ENCODE peak calls at places on chromosomes 1 and 21, in six cellular contexts. B, P, X, C, Z and H are unnamed samples.

GRCh38 chr1:220748091-220748934 is at the start of gene MTARC2:
- DNase-seq in B (peak; percentile 92), P (peak; percentile 80), X (peak; percentile 90), C (peak; percentile 71), Z (peak; percentile 8), H (no peak)

GRCh38 chr1:83692524-83693336 is 306.2 kb downstream of the TTLL7 start:
- DNase-seq in B (peak; percentile 42), P (no peak), X (no peak), C (peak; percentile 42), Z (no peak), H (no peak)

GRCh38 chr1:3677411-3677944 is 25.2 kb downstream of the TP73 start:
- DNase-seq in B (peak; percentile 26), P (no peak), X (no peak), C (no peak), Z (no peak), H (no peak)

GRCh38 chr1:8545078-8545477 is 227.2 kb downstream of the SLC45A1 start:
- DNase-seq in B (no peak), P (no peak), X (no peak), C (peak; percentile 30), Z (no peak), H (no peak)

GRCh38 chr1:175649416-175649815 is 94.0 kb downstream of the TNR start:
- DNase-seq in B (no peak), P (no peak), X (no peak), C (no peak), Z (no peak), H (no peak)

GRCh38 chr1:64155285-64155684 is 48.1 kb upstream of the UBE2U start:
- DNase-seq in B (no peak), P (no peak), X (no peak), C (no peak), Z (no peak), H (no peak)

GRCh38 chr1:86822463-86822862 is 91.5 kb downstream of the SELENOF start:
- DNase-seq in B (no peak), P (no peak), X (no peak), C (no peak), Z (no peak), H (no peak)

GRCh38 chr21:21148009-21148408 is 149.8 kb downstream of the NCAM2 start:
- DNase-seq in B (no peak), P (no peak), X (no peak), C (no peak), Z (no peak), H (no peak)

GRCh38 chr1:154469844-154470417 is 32.1 kb upstream of the TDRD10 start:
- DNase-seq in B (no peak), P (no peak), X (no peak), C (no peak), Z (no peak), H (no peak)

GRCh38 chr1:27403065-27403726 is 10.8 kb downstream of the GPR3 start:
- DNase-seq in B (peak; percentile 91), P (peak; percentile 55), X (peak; percentile 90), C (peak; percentile 68), Z (no peak), H (no peak)

GRCh38 chr1:31483012-31483946 is 70.3 kb downstream of the SERINC2 start:
- DNase-seq in B (no peak), P (peak; percentile 50), X (peak; percentile 71), C (peak; percentile 95), Z (peak; percentile 85), H (peak; percentile 28)

GRCh38 chr1:241589524-241589923 is 50.6 kb downstream of the CHML start:
- DNase-seq in B (no peak), P (no peak), X (no peak), C (no peak), Z (no peak), H (no peak)

DNA sequence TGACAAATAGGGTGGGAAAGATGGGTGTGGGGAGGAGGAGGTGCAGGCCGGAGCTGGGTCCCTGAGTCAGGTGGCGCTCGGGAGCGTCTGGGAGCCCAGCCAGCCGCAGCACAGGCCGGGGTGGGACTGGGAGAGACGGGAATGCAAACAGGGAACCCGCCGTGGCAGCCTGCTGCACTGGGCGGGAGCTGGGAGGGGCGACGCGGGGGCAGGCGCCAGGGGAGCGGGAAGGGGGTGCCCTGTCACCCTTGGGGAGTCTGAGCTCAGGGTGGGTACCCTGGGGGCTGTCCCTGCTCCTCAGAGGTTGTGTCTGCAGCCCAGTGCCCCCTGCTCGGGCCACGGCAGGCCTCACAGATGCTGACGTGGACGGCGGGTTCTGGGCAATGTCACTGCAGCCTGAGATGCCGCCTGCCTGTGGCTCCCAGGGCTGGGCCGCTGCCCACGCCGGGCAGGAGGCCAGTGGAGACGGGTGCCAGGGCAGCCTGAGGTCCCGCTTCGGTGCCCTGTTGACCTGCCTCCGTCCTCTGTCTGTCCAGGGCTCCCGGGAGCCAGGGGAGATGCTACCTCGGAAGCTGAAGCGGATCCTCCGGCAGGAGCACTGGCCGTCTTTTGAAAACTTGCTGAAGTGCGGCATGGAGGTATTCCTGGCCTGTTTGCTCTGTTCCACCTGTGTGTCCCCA is 16.6 kb upstream of the LRRC3 start:
- DNase-seq in B (peak; percentile 36), P (peak; percentile 50), X (no peak), C (no peak), Z (no peak), H (no peak)
- TF ChIP-seq CTCF in B (no peak), P (no peak), X (no peak), C (no peak), Z (no peak), H (no peak)

DNA sequence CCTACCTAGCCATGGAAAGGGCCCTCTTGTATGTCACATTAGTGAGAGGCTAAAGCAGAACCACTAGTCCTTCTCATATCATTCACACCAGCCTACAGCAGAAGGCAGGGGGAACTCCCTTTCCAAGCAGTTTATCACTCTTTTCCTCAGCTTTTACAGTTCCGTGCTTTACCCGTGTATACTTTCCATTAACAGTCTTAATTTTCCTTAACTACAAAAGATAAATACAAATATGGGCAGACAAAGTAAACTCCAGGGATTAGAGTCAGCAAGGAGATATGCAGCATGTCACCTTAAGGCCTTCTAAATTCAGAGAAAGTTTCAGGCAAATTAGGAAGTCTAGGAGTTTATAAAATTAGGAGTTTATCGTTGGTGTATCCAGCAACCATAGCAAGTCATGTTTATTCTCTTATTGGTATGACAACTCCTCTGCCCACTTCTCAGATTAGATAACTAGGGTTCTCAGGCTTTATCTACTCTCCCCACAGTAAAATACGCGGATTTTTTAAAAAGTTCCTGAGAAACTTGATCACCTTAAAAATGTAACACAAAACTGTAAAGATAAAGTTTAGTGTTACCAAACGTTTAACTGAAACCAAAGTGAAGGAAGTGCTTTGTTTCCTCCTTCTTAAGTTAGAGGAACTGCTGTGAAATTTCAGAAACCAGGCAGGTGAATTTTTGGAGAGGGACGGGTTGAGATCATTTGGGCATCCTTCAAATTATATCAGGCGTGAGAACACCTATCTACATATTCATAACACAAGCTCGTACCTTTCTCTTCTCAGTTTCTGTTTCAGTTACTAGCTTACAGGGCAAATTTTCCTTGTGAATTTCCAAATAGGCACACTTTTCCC is 42.7 kb upstream of the SLC19A2 start:
- DNase-seq in B (no peak), P (no peak), X (no peak), C (no peak), Z (no peak), H (no peak)
- H3K4me3 ChIP-seq in B (no peak overlapping the region), P (no peak overlapping the region), X (no peak overlapping the region), C (no peak overlapping the region), Z (no peak overlapping the region), H (no peak overlapping the region)

GRCh38 chr1:215263636-215264035 is 181.1 kb downstream of the KCNK2 start:
- DNase-seq in B (no peak), P (no peak), X (no peak), C (peak; percentile 11), Z (no peak), H (no peak)
- TF ChIP-seq CTCF in B (no peak), P (no peak), X (no peak), C (no peak), Z (no peak), H (no peak)

GRCh38 chr1:33462449-33463164 is 9.8 kb upstream of the ZSCAN20 start:
- DNase-seq in B (no peak), P (no peak), X (no peak), C (no peak), Z (no peak), H (no peak)

GRCh38 chr1:33460947-33461629 is 11.4 kb upstream of the ZSCAN20 start:
- DNase-seq in B (no peak), P (peak; percentile 43), X (no peak), C (no peak), Z (no peak), H (no peak)

GRCh38 chr1:33455537-33456301 is 16.7 kb upstream of the ZSCAN20 start:
- DNase-seq in B (no peak), P (no peak), X (peak; percentile 65), C (peak; percentile 93), Z (peak; percentile 72), H (peak; percentile 65)

GRCh38 chr1:33456302-33456886 is 16.1 kb upstream of the ZSCAN20 start:
- DNase-seq in B (no peak), P (no peak), X (no peak), C (peak; percentile 21), Z (no peak), H (no peak)

GRCh38 chr1:33459766-33460543 is 12.5 kb upstream of the ZSCAN20 start:
- DNase-seq in B (no peak), P (no peak), X (no peak), C (peak; percentile 78), Z (no peak), H (no peak)
- H3K4me3 ChIP-seq in B (no peak overlapping the region), P (no peak overlapping the region), X (no peak overlapping the region), C (no peak overlapping the region), Z (no peak overlapping the region), H (no peak overlapping the region)

GRCh38 chr1:15618685-15619525 is 1.6 kb downstream of the DDI2 start:
- DNase-seq in B (no peak), P (no peak), X (no peak), C (peak; percentile 75), Z (peak; percentile 38), H (no peak)
- TF ChIP-seq CTCF in B (no peak), P (peak; percentile 24), X (no peak), C (no peak), Z (no peak), H (no peak)

GRCh38 chr1:58089898-58090535 is 456.5 kb downstream of the OMA1 start:
- DNase-seq in B (no peak), P (no peak), X (no peak), C (no peak), Z (no peak), H (no peak)
- H3K4me3 ChIP-seq in B (no peak overlapping the region), P (no peak overlapping the region), X (no peak overlapping the region), C (no peak overlapping the region), Z (no peak overlapping the region), H (no peak overlapping the region)

DNA sequence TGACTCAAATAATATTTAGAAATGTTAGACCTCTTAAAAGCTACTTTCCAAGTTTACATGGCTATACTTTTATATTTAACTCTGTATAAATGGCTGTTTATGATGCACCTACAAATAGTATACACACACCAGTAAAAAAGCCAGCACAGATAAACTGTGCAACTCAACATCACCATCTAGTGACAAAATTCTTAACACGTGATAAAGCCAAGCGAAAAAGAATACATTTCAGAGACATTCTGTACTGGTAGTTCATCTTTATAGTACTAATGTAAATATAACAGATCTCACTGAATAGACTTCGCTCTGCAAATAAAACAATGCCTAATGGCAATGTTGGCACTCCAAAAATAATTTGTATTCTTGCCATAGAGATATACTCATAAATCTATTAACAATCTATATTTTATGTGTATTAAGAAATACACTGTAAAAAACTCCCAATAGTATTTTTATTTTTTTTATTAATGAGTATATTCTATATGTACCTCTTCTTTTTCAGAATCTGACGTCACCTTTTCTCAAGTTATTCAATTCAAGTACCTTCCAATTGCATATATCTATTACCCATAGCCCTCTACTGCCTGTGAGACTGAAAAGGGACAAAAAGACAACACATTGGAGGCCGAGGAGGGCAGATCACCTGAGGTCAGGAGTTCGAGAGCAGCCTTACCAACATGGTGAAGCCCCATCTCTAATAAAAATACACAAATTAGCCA is 100.2 kb downstream of the DPYD start:
- DNase-seq in B (no peak), P (no peak), X (no peak), C (peak; percentile 71), Z (peak; percentile 6), H (no peak)
- TF ChIP-seq CTCF in B (peak; percentile 26), P (peak; percentile 33), X (no peak), C (peak; percentile 46), Z (peak; percentile 64), H (peak; percentile 46)

GRCh38 chr1:210233216-210233494 is 559 bp downstream of the SERTAD4 start:
- DNase-seq in B (peak; percentile 76), P (no peak), X (no peak), C (no peak), Z (no peak), H (no peak)
- H3K4me3 ChIP-seq in B (peak overlapping the region; percentile 67), P (peak overlapping the region; percentile 57), X (peak overlapping the region; percentile 60), C (peak overlapping the region; percentile 64), Z (peak overlapping the region; percentile 69), H (peak overlapping the region; percentile 75)